ENCODE peak calls at places on chromosomes 13 and 19, in four cellular contexts. One of them, this sample, is unnamed.

GRCh38 chr19:34838248-34838647 is 65.2 kb upstream of the ZNF599 start:
- DNase-seq in putamen: no peak
- DNase-seq in activated CD4-positive, CD25-positive, alpha-beta regulatory T cell treated with anti-CD3 and anti-CD28 coated beads, Interleukin-2, amount 50 U/mL, for 16 hours: no peak
- DNase-seq in adrenal gland: no peak
- DNase-seq in this sample: peak; percentile 3

GRCh38 chr13:91406619-91407018 is 8.2 kb downstream of the GPC5 start:
- DNase-seq in putamen: peak; percentile 14
- DNase-seq in activated CD4-positive, CD25-positive, alpha-beta regulatory T cell treated with anti-CD3 and anti-CD28 coated beads, Interleukin-2, amount 50 U/mL, for 16 hours: no peak
- DNase-seq in adrenal gland: no peak
- DNase-seq in this sample: peak; percentile 48

GRCh38 chr19:11617207-11618062 is 20.2 kb downstream of the ZNF627 start:
- DNase-seq in putamen: no peak
- DNase-seq in activated CD4-positive, CD25-positive, alpha-beta regulatory T cell treated with anti-CD3 and anti-CD28 coated beads, Interleukin-2, amount 50 U/mL, for 16 hours: no peak
- DNase-seq in adrenal gland: no peak
- DNase-seq in this sample: no peak

GRCh38 chr19:5891938-5892771 is 11.4 kb downstream of the NDUFA11 start:
- DNase-seq in putamen: no peak
- DNase-seq in activated CD4-positive, CD25-positive, alpha-beta regulatory T cell treated with anti-CD3 and anti-CD28 coated beads, Interleukin-2, amount 50 U/mL, for 16 hours: no peak
- DNase-seq in adrenal gland: peak; percentile 49
- DNase-seq in this sample: no peak

GRCh38 chr19:33440682-33441081 is 67.2 kb downstream of the CEBPG start:
- DNase-seq in putamen: no peak
- DNase-seq in activated CD4-positive, CD25-positive, alpha-beta regulatory T cell treated with anti-CD3 and anti-CD28 coated beads, Interleukin-2, amount 50 U/mL, for 16 hours: no peak
- DNase-seq in adrenal gland: no peak
- DNase-seq in this sample: no peak

GRCh38 chr13:44044544-44045178 is 165.0 kb downstream of the LACC1 start:
- DNase-seq in putamen: no peak
- DNase-seq in activated CD4-positive, CD25-positive, alpha-beta regulatory T cell treated with anti-CD3 and anti-CD28 coated beads, Interleukin-2, amount 50 U/mL, for 16 hours: no peak
- DNase-seq in adrenal gland: no peak
- DNase-seq in this sample: peak; percentile 25

GRCh38 chr19:48746738-48747575 is at the start of gene IZUMO1:
- DNase-seq in putamen: peak; percentile 88
- DNase-seq in activated CD4-positive, CD25-positive, alpha-beta regulatory T cell treated with anti-CD3 and anti-CD28 coated beads, Interleukin-2, amount 50 U/mL, for 16 hours: peak; percentile 25
- DNase-seq in adrenal gland: peak; percentile 90
- DNase-seq in this sample: peak; percentile 78

GRCh38 chr19:52351512-52351911 is 15.5 kb downstream of the ZNF610 start:
- DNase-seq in putamen: no peak
- DNase-seq in activated CD4-positive, CD25-positive, alpha-beta regulatory T cell treated with anti-CD3 and anti-CD28 coated beads, Interleukin-2, amount 50 U/mL, for 16 hours: no peak
- DNase-seq in adrenal gland: no peak
- DNase-seq in this sample: no peak

GRCh38 chr19:56405062-56405461 is 930 bp downstream of the ZNF583 start:
- DNase-seq in putamen: no peak
- DNase-seq in activated CD4-positive, CD25-positive, alpha-beta regulatory T cell treated with anti-CD3 and anti-CD28 coated beads, Interleukin-2, amount 50 U/mL, for 16 hours: no peak
- DNase-seq in adrenal gland: no peak
- DNase-seq in this sample: no peak

GRCh38 chr13:22270881-22271280 is 600.0 kb downstream of the FGF9 start:
- DNase-seq in putamen: no peak
- DNase-seq in activated CD4-positive, CD25-positive, alpha-beta regulatory T cell treated with anti-CD3 and anti-CD28 coated beads, Interleukin-2, amount 50 U/mL, for 16 hours: no peak
- DNase-seq in adrenal gland: no peak
- DNase-seq in this sample: no peak

GRCh38 chr13:106533101-106533939 is 2.1 kb downstream of the EFNB2 start:
- DNase-seq in putamen: peak; percentile 84
- DNase-seq in activated CD4-positive, CD25-positive, alpha-beta regulatory T cell treated with anti-CD3 and anti-CD28 coated beads, Interleukin-2, amount 50 U/mL, for 16 hours: no peak
- DNase-seq in adrenal gland: peak; percentile 86
- DNase-seq in this sample: peak; percentile 72

GRCh38 chr19:42114412-42114811 is 17.8 kb downstream of the POU2F2 start:
- DNase-seq in putamen: no peak
- DNase-seq in activated CD4-positive, CD25-positive, alpha-beta regulatory T cell treated with anti-CD3 and anti-CD28 coated beads, Interleukin-2, amount 50 U/mL, for 16 hours: no peak
- DNase-seq in adrenal gland: no peak
- DNase-seq in this sample: no peak

GRCh38 chr19:16877581-16877980 is 11.2 kb upstream of the F2RL3 start:
- DNase-seq in putamen: no peak
- DNase-seq in activated CD4-positive, CD25-positive, alpha-beta regulatory T cell treated with anti-CD3 and anti-CD28 coated beads, Interleukin-2, amount 50 U/mL, for 16 hours: no peak
- DNase-seq in adrenal gland: no peak
- DNase-seq in this sample: no peak

GRCh38 chr19:11421607-11422098 is 2.5 kb upstream of the RGL3 start:
- DNase-seq in putamen: no peak
- DNase-seq in activated CD4-positive, CD25-positive, alpha-beta regulatory T cell treated with anti-CD3 and anti-CD28 coated beads, Interleukin-2, amount 50 U/mL, for 16 hours: no peak
- DNase-seq in adrenal gland: peak; percentile 65
- DNase-seq in this sample: no peak

GRCh38 chr13:49319555-49320350 is 72.0 kb downstream of the CDADC1 start:
- DNase-seq in putamen: no peak
- DNase-seq in activated CD4-positive, CD25-positive, alpha-beta regulatory T cell treated with anti-CD3 and anti-CD28 coated beads, Interleukin-2, amount 50 U/mL, for 16 hours: no peak
- DNase-seq in adrenal gland: no peak
- DNase-seq in this sample: no peak

GRCh38 chr19:11379857-11380350 is 4.2 kb downstream of the EPOR start:
- DNase-seq in putamen: no peak
- DNase-seq in activated CD4-positive, CD25-positive, alpha-beta regulatory T cell treated with anti-CD3 and anti-CD28 coated beads, Interleukin-2, amount 50 U/mL, for 16 hours: no peak
- DNase-seq in adrenal gland: no peak
- DNase-seq in this sample: no peak

GRCh38 chr13:30002577-30002976 is 152.2 kb upstream of the UBL3 start:
- DNase-seq in putamen: no peak
- DNase-seq in activated CD4-positive, CD25-positive, alpha-beta regulatory T cell treated with anti-CD3 and anti-CD28 coated beads, Interleukin-2, amount 50 U/mL, for 16 hours: no peak
- DNase-seq in adrenal gland: no peak
- DNase-seq in this sample: no peak

GRCh38 chr19:27885361-27885760 is 1327.6 kb downstream of the UQCRFS1 start:
- DNase-seq in putamen: no peak
- DNase-seq in activated CD4-positive, CD25-positive, alpha-beta regulatory T cell treated with anti-CD3 and anti-CD28 coated beads, Interleukin-2, amount 50 U/mL, for 16 hours: no peak
- DNase-seq in adrenal gland: no peak
- DNase-seq in this sample: no peak

GRCh38 chr19:55383279-55383788 is 758 bp downstream of the TMEM238 start:
- DNase-seq in putamen: no peak
- DNase-seq in activated CD4-positive, CD25-positive, alpha-beta regulatory T cell treated with anti-CD3 and anti-CD28 coated beads, Interleukin-2, amount 50 U/mL, for 16 hours: no peak
- DNase-seq in adrenal gland: no peak
- DNase-seq in this sample: no peak

GRCh38 chr19:1633269-1633606 is 19.2 kb downstream of the TCF3 start:
- DNase-seq in putamen: no peak
- DNase-seq in activated CD4-positive, CD25-positive, alpha-beta regulatory T cell treated with anti-CD3 and anti-CD28 coated beads, Interleukin-2, amount 50 U/mL, for 16 hours: no peak
- DNase-seq in adrenal gland: no peak
- DNase-seq in this sample: no peak

GRCh38 chr19:49987159-49987698 is 26.3 kb upstream of the SIGLEC11 start:
- DNase-seq in putamen: peak; percentile 60
- DNase-seq in activated CD4-positive, CD25-positive, alpha-beta regulatory T cell treated with anti-CD3 and anti-CD28 coated beads, Interleukin-2, amount 50 U/mL, for 16 hours: peak; percentile 47
- DNase-seq in adrenal gland: peak; percentile 95
- DNase-seq in this sample: peak; percentile 78

GRCh38 chr19:55550321-55550650 is 4.9 kb upstream of the SBK3 start:
- DNase-seq in putamen: no peak
- DNase-seq in activated CD4-positive, CD25-positive, alpha-beta regulatory T cell treated with anti-CD3 and anti-CD28 coated beads, Interleukin-2, amount 50 U/mL, for 16 hours: no peak
- DNase-seq in adrenal gland: no peak
- DNase-seq in this sample: no peak

GRCh38 chr13:101556676-101557121 is 104.2 kb downstream of the ITGBL1 start:
- DNase-seq in putamen: no peak
- DNase-seq in activated CD4-positive, CD25-positive, alpha-beta regulatory T cell treated with anti-CD3 and anti-CD28 coated beads, Interleukin-2, amount 50 U/mL, for 16 hours: no peak
- DNase-seq in adrenal gland: no peak
- DNase-seq in this sample: no peak

GRCh38 chr13:33644607-33645543 is 173.1 kb upstream of the RFC3 start:
- DNase-seq in putamen: no peak
- DNase-seq in activated CD4-positive, CD25-positive, alpha-beta regulatory T cell treated with anti-CD3 and anti-CD28 coated beads, Interleukin-2, amount 50 U/mL, for 16 hours: no peak
- DNase-seq in adrenal gland: no peak
- DNase-seq in this sample: no peak